ENCODE peak calls at places on chromosome 10, in seven cellular contexts. One of them, this sample, is unnamed.

GRCh38 chr10:118045842-118046490 is 775 bp downstream of the RAB11FIP2 start:
- DNase-seq in H1: no peak
- DNase-seq in neuronal stem cell: no peak
- DNase-seq in trophoblast cell: peak
- DNase-seq in mesendoderm: peak
- DNase-seq in H9: no peak
- DNase-seq in mesenchymal stem cell: peak
- DNase-seq in this sample: peak

GRCh38 chr10:11454958-11455566 is 156.4 kb downstream of the USP6NL start:
- DNase-seq in mesendoderm: peak
- DNase-seq in neuronal stem cell: no peak
- DNase-seq in trophoblast cell: no peak
- DNase-seq in H9: peak
- DNase-seq in H1: no peak
- DNase-seq in mesenchymal stem cell: no peak
- DNase-seq in this sample: no peak

GRCh38 chr10:49519717-49520116 is 19.2 kb downstream of the ERCC6 start:
- DNase-seq in mesenchymal stem cell: no peak
- DNase-seq in trophoblast cell: no peak
- DNase-seq in mesendoderm: no peak
- DNase-seq in H9: no peak
- DNase-seq in neuronal stem cell: no peak
- DNase-seq in H1: no peak
- DNase-seq in this sample: no peak

GRCh38 chr10:27710009-27710408 is 35.6 kb downstream of the MKX start:
- DNase-seq in H1: no peak
- DNase-seq in trophoblast cell: no peak
- DNase-seq in mesendoderm: no peak
- DNase-seq in mesenchymal stem cell: no peak
- DNase-seq in neuronal stem cell: no peak
- DNase-seq in H9: no peak
- DNase-seq in this sample: no peak

GRCh38 chr10:133123050-133123745 is 35.5 kb downstream of the ADGRA1 start:
- DNase-seq in trophoblast cell: no peak
- DNase-seq in H1: no peak
- DNase-seq in neuronal stem cell: no peak
- DNase-seq in H9: no peak
- DNase-seq in mesendoderm: no peak
- DNase-seq in mesenchymal stem cell: no peak
- DNase-seq in this sample: no peak

GRCh38 chr10:113304726-113305125 is 248.1 kb upstream of the HABP2 start:
- DNase-seq in trophoblast cell: peak
- DNase-seq in H9: no peak
- DNase-seq in neuronal stem cell: no peak
- DNase-seq in mesenchymal stem cell: peak
- DNase-seq in mesendoderm: peak
- DNase-seq in H1: no peak
- DNase-seq in this sample: no peak

GRCh38 chr10:116848032-116848911 is 1.0 kb upstream of the ENO4 start:
- DNase-seq in mesenchymal stem cell: no peak
- DNase-seq in H1: no peak
- DNase-seq in H9: no peak
- DNase-seq in neuronal stem cell: no peak
- DNase-seq in trophoblast cell: no peak
- DNase-seq in mesendoderm: no peak
- DNase-seq in this sample: no peak

GRCh38 chr10:130396044-130396443 is 259.9 kb downstream of the GLRX3 start:
- DNase-seq in neuronal stem cell: no peak
- DNase-seq in H9: peak
- DNase-seq in mesenchymal stem cell: no peak
- DNase-seq in H1: no peak
- DNase-seq in trophoblast cell: no peak
- DNase-seq in mesendoderm: no peak
- DNase-seq in this sample: no peak

GRCh38 chr10:130108934-130109604 is 1.6 kb downstream of the C10orf143 start:
- DNase-seq in trophoblast cell: no peak
- DNase-seq in mesenchymal stem cell: no peak
- DNase-seq in neuronal stem cell: no peak
- DNase-seq in mesendoderm: no peak
- DNase-seq in H9: no peak
- DNase-seq in H1: no peak
- DNase-seq in this sample: no peak

GRCh38 chr10:22634606-22635467 is 79.5 kb downstream of the PIP4K2A start:
- DNase-seq in mesendoderm: no peak
- DNase-seq in mesenchymal stem cell: no peak
- DNase-seq in trophoblast cell: no peak
- DNase-seq in H1: no peak
- DNase-seq in neuronal stem cell: no peak
- DNase-seq in H9: no peak
- DNase-seq in this sample: no peak

GRCh38 chr10:43452356-43452914 is 15.5 kb downstream of the ZNF487 start:
- DNase-seq in H9: no peak
- DNase-seq in trophoblast cell: no peak
- DNase-seq in H1: no peak
- DNase-seq in mesenchymal stem cell: no peak
- DNase-seq in neuronal stem cell: no peak
- DNase-seq in mesendoderm: no peak
- DNase-seq in this sample: no peak

GRCh38 chr10:79018591-79019011 is 50.2 kb upstream of the ZMIZ1 start:
- DNase-seq in mesendoderm: no peak
- DNase-seq in mesenchymal stem cell: peak
- DNase-seq in neuronal stem cell: no peak
- DNase-seq in H1: no peak
- DNase-seq in trophoblast cell: no peak
- DNase-seq in H9: no peak
- DNase-seq in this sample: peak

GRCh38 chr10:102632394-102633062 is 11.8 kb upstream of the TRIM8 start:
- DNase-seq in H9: no peak
- DNase-seq in mesenchymal stem cell: peak
- DNase-seq in neuronal stem cell: no peak
- DNase-seq in trophoblast cell: no peak
- DNase-seq in mesendoderm: no peak
- DNase-seq in H1: no peak
- DNase-seq in this sample: peak

GRCh38 chr10:52999258-52999657 is 226.7 kb upstream of the MBL2 start:
- DNase-seq in trophoblast cell: no peak
- DNase-seq in neuronal stem cell: no peak
- DNase-seq in mesenchymal stem cell: no peak
- DNase-seq in H9: no peak
- DNase-seq in H1: no peak
- DNase-seq in mesendoderm: peak
- DNase-seq in this sample: no peak

GRCh38 chr10:91344117-91344856 is 65.9 kb upstream of the HECTD2 start:
- DNase-seq in H1: no peak
- DNase-seq in mesenchymal stem cell: no peak
- DNase-seq in mesendoderm: no peak
- DNase-seq in neuronal stem cell: no peak
- DNase-seq in trophoblast cell: peak
- DNase-seq in H9: no peak
- DNase-seq in this sample: no peak

GRCh38 chr10:43407576-43408330 is 1.2 kb downstream of the HNRNPF start:
- DNase-seq in mesenchymal stem cell: peak
- DNase-seq in trophoblast cell: peak
- DNase-seq in neuronal stem cell: peak
- DNase-seq in H1: no peak
- DNase-seq in mesendoderm: peak
- DNase-seq in H9: peak
- DNase-seq in this sample: peak

GRCh38 chr10:52523696-52524095 is 209.6 kb downstream of the DKK1 start:
- DNase-seq in trophoblast cell: no peak
- DNase-seq in H1: no peak
- DNase-seq in mesendoderm: no peak
- DNase-seq in mesenchymal stem cell: no peak
- DNase-seq in H9: no peak
- DNase-seq in neuronal stem cell: no peak
- DNase-seq in this sample: no peak

GRCh38 chr10:32190890-32191491 is 134.8 kb upstream of the KIF5B start:
- DNase-seq in mesenchymal stem cell: peak
- DNase-seq in H9: no peak
- DNase-seq in neuronal stem cell: peak
- DNase-seq in H1: no peak
- DNase-seq in trophoblast cell: no peak
- DNase-seq in mesendoderm: peak
- DNase-seq in this sample: peak

GRCh38 chr10:101031128-101031795 is at the start of the genes PDZD7 and SFXN3:
- DNase-seq in neuronal stem cell: peak
- DNase-seq in mesenchymal stem cell: peak
- DNase-seq in H9: peak
- DNase-seq in mesendoderm: peak
- DNase-seq in H1: no peak
- DNase-seq in trophoblast cell: peak
- DNase-seq in this sample: peak

DNA sequence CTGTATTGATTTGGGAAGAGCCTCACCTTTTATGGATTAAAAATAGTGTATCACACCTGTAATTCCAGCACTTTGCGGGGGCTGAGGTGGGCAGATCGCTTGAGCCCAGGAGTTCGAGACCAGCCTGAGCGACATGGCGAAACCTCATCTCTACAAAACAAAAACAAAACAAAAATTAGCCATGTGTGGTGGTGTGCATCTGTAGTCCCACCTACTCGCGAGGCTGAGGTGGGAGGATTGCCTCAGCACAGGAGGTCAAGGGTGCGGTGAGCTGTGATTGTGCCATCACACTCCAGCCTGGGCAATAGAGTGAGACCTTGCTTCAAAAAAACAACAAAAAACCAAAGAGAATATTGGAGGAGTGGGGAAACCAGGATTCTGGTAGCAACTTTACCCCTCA is 79.6 kb downstream of the LRMDA start:
- DNase-seq in H1: no peak
- DNase-seq in mesenchymal stem cell: no peak
- DNase-seq in H9: no peak
- DNase-seq in mesendoderm: no peak
- DNase-seq in trophoblast cell: no peak
- DNase-seq in neuronal stem cell: no peak
- DNase-seq in this sample: no peak
- H3K4ac ChIP-seq in H1: no peak
- H3K4ac ChIP-seq in mesenchymal stem cell: no peak
- H3K4ac ChIP-seq in H9: no peak
- H3K4ac ChIP-seq in mesendoderm: no peak
- H3K4ac ChIP-seq in trophoblast cell: no peak
- H3K4ac ChIP-seq in neuronal stem cell: no peak
- H3K4ac ChIP-seq in this sample: no peak

GRCh38 chr10:4809156-4809555 is 16.9 kb upstream of the AKR1E2 start:
- DNase-seq in H1: no peak
- DNase-seq in neuronal stem cell: no peak
- DNase-seq in mesenchymal stem cell: no peak
- DNase-seq in trophoblast cell: no peak
- DNase-seq in mesendoderm: no peak
- DNase-seq in H9: no peak
- DNase-seq in this sample: no peak

GRCh38 chr10:4812952-4813351 is 13.1 kb upstream of the AKR1E2 start:
- DNase-seq in H1: no peak
- DNase-seq in trophoblast cell: peak
- DNase-seq in neuronal stem cell: no peak
- DNase-seq in H9: no peak
- DNase-seq in mesendoderm: peak
- DNase-seq in mesenchymal stem cell: peak
- DNase-seq in this sample: peak

GRCh38 chr10:4812041-4812440 is 14.0 kb upstream of the AKR1E2 start:
- DNase-seq in mesendoderm: no peak
- DNase-seq in H9: no peak
- DNase-seq in trophoblast cell: no peak
- DNase-seq in mesenchymal stem cell: no peak
- DNase-seq in H1: no peak
- DNase-seq in neuronal stem cell: no peak
- DNase-seq in this sample: no peak

GRCh38 chr10:4807803-4808507 is 18.1 kb upstream of the AKR1E2 start:
- DNase-seq in trophoblast cell: no peak
- DNase-seq in mesendoderm: peak
- DNase-seq in mesenchymal stem cell: peak
- DNase-seq in H9: no peak
- DNase-seq in neuronal stem cell: no peak
- DNase-seq in H1: no peak
- DNase-seq in this sample: peak

DNA sequence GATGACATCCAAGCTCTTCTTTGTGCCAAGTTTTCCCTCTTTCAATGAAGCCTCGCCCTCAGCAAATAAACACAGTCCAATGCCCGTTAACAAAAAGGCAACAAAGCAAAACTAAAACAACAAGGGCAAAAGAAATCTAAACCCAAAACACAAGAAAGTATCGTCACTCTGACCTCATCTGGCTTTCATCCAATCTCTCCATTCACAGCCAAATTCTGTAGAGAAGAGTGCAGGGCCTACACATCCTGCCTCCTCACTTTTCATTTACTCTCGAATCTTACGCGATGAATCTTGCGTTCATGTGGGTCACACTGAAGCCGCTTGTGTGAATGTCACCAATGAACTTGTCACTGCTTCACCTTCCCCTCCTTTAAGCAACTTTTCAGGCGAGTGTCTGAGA is 15.9 kb upstream of the AKR1E2 start:
- DNase-seq in trophoblast cell: no peak
- DNase-seq in H9: no peak
- DNase-seq in mesenchymal stem cell: no peak
- DNase-seq in mesendoderm: no peak
- DNase-seq in neuronal stem cell: no peak
- DNase-seq in H1: no peak
- DNase-seq in this sample: peak
- H3K4ac ChIP-seq in trophoblast cell: no peak
- H3K4ac ChIP-seq in H9: no peak
- H3K4ac ChIP-seq in mesenchymal stem cell: no peak
- H3K4ac ChIP-seq in mesendoderm: no peak
- H3K4ac ChIP-seq in neuronal stem cell: no peak
- H3K4ac ChIP-seq in H1: no peak
- H3K4ac ChIP-seq in this sample: peak

DNA sequence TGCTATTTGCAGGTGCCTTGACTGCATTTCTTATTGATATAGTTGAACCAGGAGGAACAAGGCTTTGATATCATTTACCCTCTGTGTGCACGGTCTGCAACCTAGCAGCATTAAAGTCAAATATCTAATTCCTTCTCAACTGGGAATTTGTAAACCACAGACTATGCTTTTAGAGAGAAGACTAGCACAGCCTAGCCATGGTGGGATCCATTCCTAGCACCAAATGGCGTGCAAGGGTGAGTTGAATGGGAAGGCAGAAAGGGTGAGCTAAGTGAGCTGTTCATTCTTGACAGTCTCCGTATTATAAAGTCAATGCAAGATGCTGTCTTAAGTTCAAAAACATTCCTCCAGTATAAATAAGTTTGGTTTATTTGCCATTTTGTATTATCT is 2.9 kb downstream of the ZNF365 start:
- DNase-seq in H9: no peak
- DNase-seq in trophoblast cell: no peak
- DNase-seq in mesenchymal stem cell: no peak
- DNase-seq in H1: no peak
- DNase-seq in mesendoderm: no peak
- DNase-seq in neuronal stem cell: no peak
- DNase-seq in this sample: no peak
- H3K4ac ChIP-seq in H9: no peak
- H3K4ac ChIP-seq in trophoblast cell: no peak
- H3K4ac ChIP-seq in mesenchymal stem cell: no peak
- H3K4ac ChIP-seq in H1: no peak
- H3K4ac ChIP-seq in mesendoderm: no peak
- H3K4ac ChIP-seq in neuronal stem cell: no peak
- H3K4ac ChIP-seq in this sample: no peak

DNA sequence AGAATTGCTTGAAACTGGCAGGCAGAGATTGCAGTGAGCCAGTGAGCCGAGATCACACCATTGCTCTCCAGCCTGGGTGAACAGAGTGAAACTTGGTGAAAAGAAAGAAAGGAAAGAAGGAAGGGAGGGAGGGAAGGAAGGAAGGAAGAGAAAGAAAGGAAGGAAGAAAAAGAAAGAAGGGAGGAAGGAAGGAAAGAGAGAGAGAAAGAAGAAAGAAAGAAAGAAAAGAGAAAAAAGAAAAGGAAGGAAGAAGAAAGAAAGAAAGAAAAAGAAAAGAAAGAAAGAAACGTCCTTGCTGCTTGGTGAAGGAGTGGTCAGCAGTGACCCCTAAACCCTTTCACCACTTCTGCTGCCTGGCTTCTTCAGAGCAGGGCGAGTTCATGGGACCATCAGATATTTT is 147.1 kb upstream of the MYO3A start:
- DNase-seq in H1: no peak
- DNase-seq in H9: no peak
- DNase-seq in mesenchymal stem cell: no peak
- DNase-seq in trophoblast cell: no peak
- DNase-seq in neuronal stem cell: no peak
- DNase-seq in mesendoderm: no peak
- DNase-seq in this sample: no peak
- H3K4ac ChIP-seq in H1: no peak
- H3K4ac ChIP-seq in H9: no peak
- H3K4ac ChIP-seq in mesenchymal stem cell: no peak
- H3K4ac ChIP-seq in trophoblast cell: no peak
- H3K4ac ChIP-seq in neuronal stem cell: no peak
- H3K4ac ChIP-seq in mesendoderm: no peak
- H3K4ac ChIP-seq in this sample: no peak